ENCODE peak calls at places on chromosomes 12 and 14, in five cellular contexts. N, Z, T, C and Y are unnamed samples.
A peak's percentile ranks its signal among the peaks of the same experiment; 100 is the strongest.

GRCh38 chr14:82854131-82854530 is 1320.5 kb upstream of the SEL1L start:
- DNase-seq in N (no peak), Z (no peak), T (no peak), C (no peak), Y (no peak)

GRCh38 chr14:96092936-96093335 is 53.8 kb downstream of the C14orf132 start:
- DNase-seq in N (no peak), Z (no peak), T (no peak), C (no peak), Y (no peak)

GRCh38 chr12:26971963-26972362 is 33.7 kb downstream of the FGFR1OP2 start:
- DNase-seq in N (peak; percentile 61), Z (no peak), T (no peak), C (no peak), Y (no peak)

GRCh38 chr14:106846218-106846617 is 1319.8 kb downstream of the TMEM121 start:
- DNase-seq in N (no peak), Z (no peak), T (no peak), C (no peak), Y (no peak)

GRCh38 chr14:36496346-36496745 is 23.7 kb downstream of the NKX2-1 start:
- DNase-seq in N (no peak), Z (no peak), T (no peak), C (no peak), Y (no peak)

GRCh38 chr12:130965668-130966067 is 12.0 kb downstream of the ADGRD1 start:
- DNase-seq in N (no peak), Z (no peak), T (no peak), C (no peak), Y (no peak)

GRCh38 chr12:61870658-61871559 is 389.3 kb upstream of the USP15 start:
- DNase-seq in N (no peak), Z (no peak), T (peak; percentile 12), C (no peak), Y (no peak)

GRCh38 chr14:24389266-24389855 is 9.4 kb upstream of the NYNRIN start:
- DNase-seq in N (no peak), Z (no peak), T (no peak), C (no peak), Y (no peak)

GRCh38 chr12:32025906-32026305 is 66.7 kb downstream of the RESF1 start:
- DNase-seq in N (peak; percentile 64), Z (no peak), T (no peak), C (no peak), Y (no peak)

GRCh38 chr12:117072106-117072505 is 27.1 kb downstream of the TESC start:
- DNase-seq in N (no peak), Z (no peak), T (no peak), C (no peak), Y (no peak)

GRCh38 chr12:93167841-93168492 is 209.8 kb upstream of the NUDT4 start:
- DNase-seq in N (no peak), Z (no peak), T (no peak), C (no peak), Y (no peak)

GRCh38 chr12:76980196-76980595 is 85.2 kb downstream of the E2F7 start:
- DNase-seq in N (no peak), Z (no peak), T (no peak), C (no peak), Y (no peak)

GRCh38 chr12:54197037-54197909 is 8.5 kb upstream of the SMUG1 start:
- DNase-seq in N (no peak), Z (no peak), T (no peak), C (no peak), Y (no peak)

GRCh38 chr14:71698698-71699097 is 233.5 kb upstream of the RGS6 start:
- DNase-seq in N (no peak), Z (no peak), T (no peak), C (no peak), Y (no peak)

GRCh38 chr14:103569436-103569835 is 6.7 kb downstream of the COA8 start:
- DNase-seq in N (no peak), Z (no peak), T (no peak), C (no peak), Y (no peak)

GRCh38 chr14:77641534-77642341 is 25.3 kb upstream of the SPTLC2 start:
- DNase-seq in N (peak; percentile 82), Z (no peak), T (peak; percentile 28), C (no peak), Y (no peak)

GRCh38 chr14:54877015-54877702 is 25.5 kb downstream of the GCH1 start:
- DNase-seq in N (no peak), Z (peak; percentile 63), T (no peak), C (no peak), Y (no peak)

GRCh38 chr12:77256924-77257323 is 191.6 kb upstream of the E2F7 start:
- DNase-seq in N (no peak), Z (no peak), T (no peak), C (no peak), Y (no peak)

GRCh38 chr12:95918194-95918993 is 24.0 kb downstream of the CCDC38 start:
- DNase-seq in N (peak; percentile 56), Z (peak; percentile 70), T (peak; percentile 27), C (peak; percentile 62), Y (no peak)

GRCh38 chr12:22598763-22599161 is 26.2 kb upstream of the ETNK1 start:
- DNase-seq in N (no peak), Z (no peak), T (no peak), C (no peak), Y (no peak)
- H3K27ac ChIP-seq in N (no peak overlapping the region), Z (no peak overlapping the region), T (no peak overlapping the region), C (no peak overlapping the region), Y (no peak overlapping the region)

GRCh38 chr12:46609281-46609623 is 216.5 kb downstream of the SLC38A4 start:
- DNase-seq in N (no peak), Z (no peak), T (no peak), C (no peak), Y (no peak)
- H3K27ac ChIP-seq in N (no peak overlapping the region), Z (peak overlapping the region; percentile 83), T (no peak overlapping the region), C (no peak overlapping the region), Y (peak overlapping the region; percentile 62)

GRCh38 chr14:75999511-76000190 is 14.1 kb downstream of the IFT43 start:
- DNase-seq in N (no peak), Z (no peak), T (no peak), C (no peak), Y (no peak)

GRCh38 chr14:75991753-75992152 is 6.2 kb downstream of the IFT43 start:
- DNase-seq in N (no peak), Z (no peak), T (no peak), C (no peak), Y (no peak)

GRCh38 chr14:75995372-75996041 is 9.9 kb downstream of the IFT43 start:
- DNase-seq in N (no peak), Z (no peak), T (no peak), C (no peak), Y (no peak)

GRCh38 chr14:75993567-75994041 is 8.0 kb downstream of the IFT43 start:
- DNase-seq in N (no peak), Z (no peak), T (no peak), C (no peak), Y (no peak)

GRCh38 chr14:75996488-75996887 is 10.9 kb downstream of the IFT43 start:
- DNase-seq in N (no peak), Z (no peak), T (no peak), C (no peak), Y (no peak)
- H3K27ac ChIP-seq in N (no peak overlapping the region), Z (no peak overlapping the region), T (no peak overlapping the region), C (no peak overlapping the region), Y (peak overlapping the region; percentile 73)

DNA sequence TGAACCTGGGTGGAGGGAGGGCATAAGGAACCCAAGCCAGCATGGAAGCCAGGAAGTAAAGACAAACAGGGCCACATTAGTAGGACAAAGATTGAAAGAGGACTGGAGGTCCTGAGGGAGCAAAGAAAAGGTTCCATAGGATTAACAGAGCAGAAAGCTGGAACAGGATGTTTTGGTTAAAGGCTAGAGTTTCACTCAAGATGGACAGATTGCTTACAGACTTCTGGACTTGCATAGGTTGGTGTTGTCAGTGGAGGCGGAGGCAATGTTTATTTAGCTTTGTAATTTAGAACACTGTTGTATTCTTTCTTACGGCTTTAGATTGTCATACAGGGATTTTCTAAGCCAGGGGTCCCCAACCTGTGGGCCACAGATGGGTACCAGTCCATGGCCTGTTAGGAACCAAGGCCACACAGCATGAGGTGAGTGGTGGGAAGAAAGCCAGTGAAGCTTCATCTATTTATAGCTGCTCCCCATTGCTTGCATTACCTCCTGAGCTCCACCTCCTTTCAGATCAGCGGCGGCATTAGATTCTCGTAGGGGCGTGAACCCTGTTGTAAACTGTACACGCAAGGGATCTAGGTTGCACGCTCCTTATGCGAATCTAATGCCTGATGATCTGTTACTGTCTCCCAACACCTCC is 31.3 kb downstream of the ZNF664 start:
- DNase-seq in N (no peak), Z (no peak), T (no peak), C (peak; percentile 63), Y (no peak)
- H3K27ac ChIP-seq in N (no peak overlapping the region), Z (no peak overlapping the region), T (no peak overlapping the region), C (peak overlapping the region; percentile 65), Y (peak overlapping the region; percentile 20)

DNA sequence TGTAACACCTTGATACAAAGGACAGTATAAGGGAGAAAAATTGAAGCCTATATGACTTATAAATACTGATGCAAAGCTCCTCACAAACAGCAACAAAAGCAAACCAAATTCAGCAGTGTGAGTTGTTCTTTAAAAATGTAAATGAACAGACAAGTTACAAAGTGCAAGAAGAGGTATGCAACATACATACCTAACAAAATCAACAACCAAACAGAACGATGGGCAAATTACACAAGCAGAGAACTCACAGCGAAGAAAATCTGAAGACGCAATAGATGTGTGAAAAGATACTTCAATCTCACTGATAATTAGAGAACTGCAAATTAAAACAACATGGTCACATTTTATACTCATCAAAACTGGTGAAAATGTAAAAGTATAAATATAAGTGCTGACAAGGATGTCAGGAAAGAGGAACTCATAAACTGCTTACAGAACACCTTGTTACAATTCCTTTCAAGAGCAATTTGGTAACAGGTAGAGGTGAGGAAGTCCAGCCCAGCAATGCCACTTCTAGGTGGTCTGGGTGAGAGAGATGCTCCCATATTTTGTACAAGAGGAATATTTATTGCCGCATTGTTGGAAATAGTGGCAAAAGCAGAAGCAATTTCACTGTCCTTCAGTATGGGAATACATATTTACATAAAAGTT is 47.3 kb downstream of the CORO1C start:
- DNase-seq in N (no peak), Z (no peak), T (no peak), C (no peak), Y (no peak)
- H3K27ac ChIP-seq in N (no peak overlapping the region), Z (peak overlapping the region; percentile 14), T (no peak overlapping the region), C (no peak overlapping the region), Y (no peak overlapping the region)

DNA sequence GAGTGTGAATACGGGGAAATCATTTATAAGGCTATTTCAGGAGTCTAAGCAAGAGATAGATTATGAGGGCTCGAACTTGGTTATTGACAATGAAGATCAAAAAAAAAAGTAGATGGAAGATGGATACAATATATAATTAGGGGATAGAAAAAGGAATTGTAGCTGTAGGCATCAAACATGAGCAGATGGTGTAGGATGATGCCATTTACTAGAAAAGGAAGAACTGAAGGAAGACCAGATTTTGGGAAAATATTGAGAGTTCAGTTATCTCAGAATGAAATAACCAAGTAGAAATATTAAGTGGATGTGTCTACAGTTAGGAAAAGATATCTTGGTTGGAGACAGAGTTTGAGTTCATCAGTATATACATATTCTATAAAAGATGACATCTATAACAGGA is 109.6 kb downstream of the CNTN1 start:
- DNase-seq in N (no peak), Z (no peak), T (no peak), C (no peak), Y (no peak)
- H3K27ac ChIP-seq in N (no peak overlapping the region), Z (no peak overlapping the region), T (no peak overlapping the region), C (no peak overlapping the region), Y (no peak overlapping the region)